ENCODE peak calls at places on chromosomes 4 and X, in eight cellular contexts. One of them, this sample, is unnamed.

GRCh38 chr4:8850830-8851188 is 20.8 kb downstream of the HMX1 start:
- DNase-seq in AG10803: no peak
- DNase-seq in heart right ventricle: no peak
- DNase-seq in WERI-Rb-1: no peak
- DNase-seq in sigmoid colon: no peak
- DNase-seq in PC-3: no peak
- DNase-seq in SK-N-SH: no peak
- DNase-seq in GM13977: no peak
- DNase-seq in this sample: no peak

GRCh38 chrX:720858-721257 is 90.3 kb downstream of the SHOX start:
- DNase-seq in AG10803: no peak
- DNase-seq in heart right ventricle: no peak
- DNase-seq in WERI-Rb-1: no peak
- DNase-seq in sigmoid colon: peak
- DNase-seq in PC-3: no peak
- DNase-seq in SK-N-SH: no peak
- DNase-seq in GM13977: no peak
- DNase-seq in this sample: no peak

GRCh38 chr4:138007572-138007971 is 234.6 kb downstream of the SLC7A11 start:
- DNase-seq in AG10803: peak
- DNase-seq in heart right ventricle: no peak
- DNase-seq in WERI-Rb-1: no peak
- DNase-seq in sigmoid colon: no peak
- DNase-seq in PC-3: peak
- DNase-seq in SK-N-SH: peak
- DNase-seq in GM13977: no peak
- DNase-seq in this sample: no peak

GRCh38 chr4:925171-925570 is 6.9 kb downstream of the GAK start:
- DNase-seq in AG10803: no peak
- DNase-seq in heart right ventricle: no peak
- DNase-seq in WERI-Rb-1: no peak
- DNase-seq in sigmoid colon: no peak
- DNase-seq in PC-3: no peak
- DNase-seq in SK-N-SH: peak
- DNase-seq in GM13977: no peak
- DNase-seq in this sample: no peak

GRCh38 chr4:142687547-142688275 is 158.4 kb downstream of the INPP4B start:
- DNase-seq in AG10803: no peak
- DNase-seq in heart right ventricle: no peak
- DNase-seq in WERI-Rb-1: no peak
- DNase-seq in sigmoid colon: no peak
- DNase-seq in PC-3: no peak
- DNase-seq in SK-N-SH: no peak
- DNase-seq in GM13977: no peak
- DNase-seq in this sample: no peak

GRCh38 chr4:100803751-100804150 is 285.9 kb upstream of the EMCN start:
- DNase-seq in AG10803: no peak
- DNase-seq in heart right ventricle: no peak
- DNase-seq in WERI-Rb-1: no peak
- DNase-seq in sigmoid colon: no peak
- DNase-seq in PC-3: no peak
- DNase-seq in SK-N-SH: no peak
- DNase-seq in GM13977: no peak
- DNase-seq in this sample: no peak

GRCh38 chr4:22962186-22962786 is 269.5 kb downstream of the GBA3 start:
- DNase-seq in AG10803: peak
- DNase-seq in heart right ventricle: no peak
- DNase-seq in WERI-Rb-1: peak
- DNase-seq in sigmoid colon: no peak
- DNase-seq in PC-3: peak
- DNase-seq in SK-N-SH: no peak
- DNase-seq in GM13977: no peak
- DNase-seq in this sample: no peak

GRCh38 chrX:130091976-130092522 is 18.2 kb downstream of the ELF4 start:
- DNase-seq in AG10803: no peak
- DNase-seq in heart right ventricle: peak
- DNase-seq in WERI-Rb-1: peak
- DNase-seq in sigmoid colon: no peak
- DNase-seq in PC-3: no peak
- DNase-seq in SK-N-SH: no peak
- DNase-seq in GM13977: peak
- DNase-seq in this sample: peak

GRCh38 chr4:124066579-124066978 is 646.0 kb downstream of the ANKRD50 start:
- DNase-seq in AG10803: no peak
- DNase-seq in heart right ventricle: no peak
- DNase-seq in WERI-Rb-1: no peak
- DNase-seq in sigmoid colon: no peak
- DNase-seq in PC-3: no peak
- DNase-seq in SK-N-SH: no peak
- DNase-seq in GM13977: no peak
- DNase-seq in this sample: no peak

GRCh38 chr4:42703776-42704175 is 46.9 kb upstream of the ATP8A1 start:
- DNase-seq in AG10803: no peak
- DNase-seq in heart right ventricle: no peak
- DNase-seq in WERI-Rb-1: no peak
- DNase-seq in sigmoid colon: no peak
- DNase-seq in PC-3: no peak
- DNase-seq in SK-N-SH: peak
- DNase-seq in GM13977: no peak
- DNase-seq in this sample: no peak

GRCh38 chr4:76998251-76998901 is 48.8 kb downstream of the SEPTIN11 start:
- DNase-seq in AG10803: peak
- DNase-seq in heart right ventricle: no peak
- DNase-seq in WERI-Rb-1: no peak
- DNase-seq in sigmoid colon: no peak
- DNase-seq in PC-3: no peak
- DNase-seq in SK-N-SH: no peak
- DNase-seq in GM13977: no peak
- DNase-seq in this sample: no peak

GRCh38 chrX:153772608-153773217 is 8.1 kb upstream of the SRPK3 start:
- DNase-seq in AG10803: no peak
- DNase-seq in heart right ventricle: peak
- DNase-seq in WERI-Rb-1: peak
- DNase-seq in sigmoid colon: no peak
- DNase-seq in PC-3: no peak
- DNase-seq in SK-N-SH: peak
- DNase-seq in GM13977: no peak
- DNase-seq in this sample: no peak

GRCh38 chr4:108303488-108304177 is 134.9 kb upstream of the LEF1 start:
- DNase-seq in AG10803: no peak
- DNase-seq in heart right ventricle: no peak
- DNase-seq in WERI-Rb-1: no peak
- DNase-seq in sigmoid colon: no peak
- DNase-seq in PC-3: peak
- DNase-seq in SK-N-SH: no peak
- DNase-seq in GM13977: no peak
- DNase-seq in this sample: no peak

DNA sequence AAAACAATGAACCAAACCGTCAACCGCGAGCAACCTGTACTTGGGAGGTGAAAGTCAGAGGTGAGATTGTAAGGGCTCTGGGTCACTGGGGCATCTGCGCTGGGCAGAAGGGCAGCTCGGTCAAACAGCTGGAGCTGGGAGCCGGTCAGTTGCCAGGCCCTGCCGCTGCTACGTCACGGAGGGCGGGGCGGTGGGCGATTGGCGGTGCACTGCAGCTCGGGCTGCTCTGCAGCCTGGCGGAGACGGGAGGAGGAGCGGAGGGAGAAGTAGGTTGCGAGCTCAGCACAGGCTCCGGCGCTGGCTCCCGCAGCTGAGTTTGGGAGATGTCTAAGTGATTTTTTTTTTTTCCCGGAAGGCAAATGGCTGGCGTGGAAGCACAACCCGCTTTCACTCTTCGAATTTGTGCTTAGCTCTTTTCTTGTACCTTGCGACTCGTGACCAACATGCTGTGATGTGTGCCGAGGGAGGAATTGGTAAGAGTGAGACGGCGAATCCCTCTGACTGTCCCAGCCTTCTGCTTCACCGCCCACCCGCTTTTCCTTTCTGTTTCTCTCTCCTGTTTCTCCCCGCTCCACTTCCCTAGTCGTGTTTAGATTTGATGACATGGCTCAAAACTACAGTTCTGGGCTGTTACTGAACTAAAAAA is at the start of gene ATP10D:
- DNase-seq in AG10803: peak
- DNase-seq in heart right ventricle: peak
- DNase-seq in WERI-Rb-1: peak
- DNase-seq in sigmoid colon: peak
- DNase-seq in PC-3: peak
- DNase-seq in SK-N-SH: peak
- DNase-seq in GM13977: peak
- DNase-seq in this sample: peak
- TF ChIP-seq CTCF in AG10803: peak
- TF ChIP-seq CTCF in heart right ventricle: peak
- TF ChIP-seq CTCF in WERI-Rb-1: no peak
- TF ChIP-seq CTCF in sigmoid colon: peak
- TF ChIP-seq CTCF in PC-3: no peak
- TF ChIP-seq CTCF in SK-N-SH: no peak
- TF ChIP-seq CTCF in GM13977: no peak
- TF ChIP-seq CTCF in this sample: no peak

GRCh38 chrX:119790977-119791436 is 423 bp downstream of the RPL39 start:
- DNase-seq in AG10803: peak
- DNase-seq in heart right ventricle: peak
- DNase-seq in WERI-Rb-1: peak
- DNase-seq in sigmoid colon: no peak
- DNase-seq in PC-3: peak
- DNase-seq in SK-N-SH: peak
- DNase-seq in GM13977: no peak
- DNase-seq in this sample: no peak
- TF ChIP-seq CTCF in AG10803: peak
- TF ChIP-seq CTCF in heart right ventricle: peak
- TF ChIP-seq CTCF in WERI-Rb-1: peak
- TF ChIP-seq CTCF in sigmoid colon: no peak
- TF ChIP-seq CTCF in PC-3: peak
- TF ChIP-seq CTCF in SK-N-SH: peak
- TF ChIP-seq CTCF in GM13977: peak
- TF ChIP-seq CTCF in this sample: peak

GRCh38 chr4:146243141-146243882 is 29.0 kb downstream of the REELD1 start:
- DNase-seq in AG10803: no peak
- DNase-seq in heart right ventricle: peak
- DNase-seq in WERI-Rb-1: peak
- DNase-seq in sigmoid colon: no peak
- DNase-seq in PC-3: peak
- DNase-seq in SK-N-SH: no peak
- DNase-seq in GM13977: peak
- DNase-seq in this sample: peak
- TF ChIP-seq CTCF in AG10803: peak
- TF ChIP-seq CTCF in heart right ventricle: peak
- TF ChIP-seq CTCF in WERI-Rb-1: peak
- TF ChIP-seq CTCF in sigmoid colon: no peak
- TF ChIP-seq CTCF in PC-3: peak
- TF ChIP-seq CTCF in SK-N-SH: peak
- TF ChIP-seq CTCF in GM13977: peak
- TF ChIP-seq CTCF in this sample: peak

GRCh38 chr4:4507923-4508322 is 33.9 kb downstream of the STX18 start:
- DNase-seq in AG10803: no peak
- DNase-seq in heart right ventricle: no peak
- DNase-seq in WERI-Rb-1: no peak
- DNase-seq in sigmoid colon: no peak
- DNase-seq in PC-3: peak
- DNase-seq in SK-N-SH: peak
- DNase-seq in GM13977: peak
- DNase-seq in this sample: no peak
- TF ChIP-seq CTCF in AG10803: peak
- TF ChIP-seq CTCF in heart right ventricle: peak
- TF ChIP-seq CTCF in WERI-Rb-1: peak
- TF ChIP-seq CTCF in sigmoid colon: peak
- TF ChIP-seq CTCF in PC-3: peak
- TF ChIP-seq CTCF in SK-N-SH: peak
- TF ChIP-seq CTCF in GM13977: peak
- TF ChIP-seq CTCF in this sample: peak